ENCODE peak calls at places on chromosomes 11 and 22, in five cellular contexts. C, O, S, Z and L are unnamed samples.

GRCh38 chr11:2257023-2257700 is 13.2 kb downstream of the ASCL2 start:
- DNase-seq in S (no peak), Z (peak), C (peak), O (peak), L (no peak)

GRCh38 chr11:1778141-1778911 is 14.6 kb upstream of the CTSD start:
- DNase-seq in O (no peak), Z (no peak), C (no peak), S (no peak), L (no peak)

GRCh38 chr11:12862761-12863469 is 146.2 kb upstream of the RASSF10 start:
- DNase-seq in O (peak), C (no peak), Z (peak), S (no peak), L (peak)

GRCh38 chr22:19206287-19206686 is 27.8 kb upstream of the SLC25A1 start:
- DNase-seq in S (no peak), C (no peak), Z (no peak), O (peak), L (no peak)

GRCh38 chr22:23530106-23530505 is 50.0 kb downstream of the IGLL1 start:
- DNase-seq in O (peak), Z (no peak), C (no peak), S (no peak), L (no peak)

GRCh38 chr11:71465054-71465453 is 12.1 kb downstream of the NADSYN1 start:
- DNase-seq in S (no peak), C (no peak), O (peak), Z (no peak), L (no peak)

GRCh38 chr11:93330446-93330984 is at the start of gene DEUP1:
- DNase-seq in O (peak), S (peak), Z (peak), C (peak), L (no peak)

GRCh38 chr11:36460220-36460619 is 49.9 kb downstream of the TRAF6 start:
- DNase-seq in S (no peak), C (no peak), Z (no peak), O (no peak), L (no peak)

GRCh38 chr11:2943711-2944118 is 14.5 kb upstream of the PHLDA2 start:
- DNase-seq in S (no peak), O (peak), C (peak), Z (no peak), L (no peak)

GRCh38 chr11:95975343-95975742 is 51.4 kb upstream of the MTMR2 start:
- DNase-seq in C (no peak), O (no peak), Z (no peak), S (no peak), L (no peak)

GRCh38 chr11:914747-915493 is 4.3 kb upstream of the CHID1 start:
- DNase-seq in O (peak), S (peak), Z (peak), C (peak), L (no peak)

GRCh38 chr22:37525073-37525745 is 6.0 kb upstream of the CARD10 start:
- DNase-seq in O (no peak), Z (no peak), S (peak), C (no peak), L (peak)

GRCh38 chr11:72860592-72860991 is 46.4 kb downstream of the ATG16L2 start:
- DNase-seq in C (no peak), S (no peak), Z (no peak), O (no peak), L (peak)

GRCh38 chr11:64500176-64501013 is 90.6 kb upstream of the SLC22A12 start:
- DNase-seq in C (no peak), S (no peak), O (peak), Z (peak), L (no peak)

GRCh38 chr11:130122141-130122575 is 37.4 kb upstream of the ST14 start:
- DNase-seq in S (no peak), C (no peak), Z (no peak), O (no peak), L (no peak)

GRCh38 chr11:7936615-7937014 is 4.9 kb downstream of the OR10A3 start:
- DNase-seq in C (peak), Z (peak), O (no peak), S (peak), L (no peak)

GRCh38 chr11:64078294-64078693 is 42.6 kb downstream of the FLRT1 start:
- DNase-seq in S (no peak), Z (no peak), C (no peak), O (no peak), L (no peak)

GRCh38 chr22:39612811-39613548 is 42.4 kb downstream of the CACNA1I start:
- DNase-seq in S (no peak), C (no peak), Z (no peak), O (no peak), L (no peak)

GRCh38 chr11:96074551-96075309 is 150.8 kb upstream of the MTMR2 start:
- DNase-seq in Z (no peak), C (no peak), O (no peak), S (no peak), L (no peak)

GRCh38 chr11:117376517-117376916 is 48.9 kb downstream of the CEP164 start:
- DNase-seq in Z (no peak), O (no peak), S (peak), C (no peak), L (no peak)

GRCh38 chr11:27216268-27217149 is 146.5 kb downstream of the CCDC34 start:
- DNase-seq in O (peak), C (no peak), S (peak), Z (peak), L (peak)

GRCh38 chr11:59849129-59849528 is 3.8 kb upstream of the CBLIF start:
- DNase-seq in S (no peak), O (no peak), C (no peak), Z (no peak), L (no peak)

GRCh38 chr11:117181586-117182550 is 3.3 kb downstream of the SIDT2 start:
- DNase-seq in C (peak), S (no peak), Z (peak), O (peak), L (no peak)

GRCh38 chr11:120610101-120610500 is 98.6 kb downstream of the GRIK4 start:
- DNase-seq in S (no peak), Z (no peak), C (no peak), O (no peak), L (no peak)

GRCh38 chr22:44995282-44995597 is 14.6 kb downstream of the PHF21B start:
- DNase-seq in S (no peak), Z (no peak), C (no peak), O (no peak), L (no peak)

GRCh38 chr11:114416441-114416928 is 16.0 kb downstream of the RBM7 start:
- DNase-seq in O (no peak), S (no peak), Z (no peak), C (no peak), L (no peak)

GRCh38 chr11:16611395-16612233 is 126.8 kb upstream of the C11orf58 start:
- DNase-seq in S (no peak), Z (peak), O (no peak), C (no peak), L (no peak)

GRCh38 chr11:113273720-113274119 is 40.7 kb upstream of the TTC12 start:
- DNase-seq in O (no peak), C (no peak), Z (no peak), S (no peak), L (no peak)

GRCh38 chr22:45210577-45211431 is 29.9 kb downstream of the KIAA0930 start:
- DNase-seq in S (peak), O (peak), Z (no peak), C (no peak), L (no peak)

GRCh38 chr11:46050065-46050464 is 71.2 kb downstream of the PHF21A start:
- DNase-seq in O (peak), C (no peak), S (peak), Z (peak), L (peak)

GRCh38 chr11:86811637-86812321 is 11.4 kb downstream of the PRSS23 start:
- DNase-seq in S (no peak), Z (no peak), C (peak), O (no peak), L (peak)

DNA sequence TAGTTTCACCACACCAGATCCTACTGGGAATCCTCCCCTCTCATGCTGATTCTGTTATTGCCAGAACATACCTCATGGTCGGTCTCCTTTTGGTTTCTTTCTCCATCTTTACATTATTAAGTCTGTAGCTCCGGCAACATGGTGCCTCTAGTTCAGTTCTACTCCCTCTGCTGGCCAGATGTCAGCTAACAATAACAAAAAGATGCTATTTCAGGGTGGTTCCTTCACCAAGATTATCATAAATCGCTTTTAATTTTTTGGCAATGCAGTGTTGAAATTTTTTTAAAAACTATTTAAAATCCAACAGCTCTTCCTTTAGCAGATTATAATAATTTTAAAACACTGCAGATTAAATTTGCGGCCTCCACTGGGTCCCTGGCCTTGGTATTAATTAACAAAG is 492.8 kb upstream of the KIRREL3 start:
- DNase-seq in O (no peak), C (no peak), Z (peak), S (no peak), L (no peak)
- TF ChIP-seq CTCF in O (no peak), C (no peak), Z (peak), S (peak), L (peak)

GRCh38 chr22:36368359-36368983 is 19.3 kb downstream of the MYH9 start:
- DNase-seq in Z (no peak), C (no peak), S (no peak), O (no peak), L (peak)
- H3K4me3 ChIP-seq in Z (no peak), C (no peak), S (no peak), O (peak), L (peak)

GRCh38 chr11:9990221-9990973 is 303.6 kb downstream of the SBF2 start:
- DNase-seq in O (no peak), Z (no peak), S (no peak), C (no peak), L (peak)
- TF ChIP-seq CTCF in O (no peak), Z (no peak), S (peak), C (no peak), L (peak)

GRCh38 chr11:106765849-106766248 is 252.4 kb downstream of the GUCY1A2 start:
- DNase-seq in O (no peak), Z (no peak), S (no peak), C (no peak), L (no peak)
- H3K4me3 ChIP-seq in O (no peak), Z (no peak), S (no peak), C (no peak), L (no peak)

DNA sequence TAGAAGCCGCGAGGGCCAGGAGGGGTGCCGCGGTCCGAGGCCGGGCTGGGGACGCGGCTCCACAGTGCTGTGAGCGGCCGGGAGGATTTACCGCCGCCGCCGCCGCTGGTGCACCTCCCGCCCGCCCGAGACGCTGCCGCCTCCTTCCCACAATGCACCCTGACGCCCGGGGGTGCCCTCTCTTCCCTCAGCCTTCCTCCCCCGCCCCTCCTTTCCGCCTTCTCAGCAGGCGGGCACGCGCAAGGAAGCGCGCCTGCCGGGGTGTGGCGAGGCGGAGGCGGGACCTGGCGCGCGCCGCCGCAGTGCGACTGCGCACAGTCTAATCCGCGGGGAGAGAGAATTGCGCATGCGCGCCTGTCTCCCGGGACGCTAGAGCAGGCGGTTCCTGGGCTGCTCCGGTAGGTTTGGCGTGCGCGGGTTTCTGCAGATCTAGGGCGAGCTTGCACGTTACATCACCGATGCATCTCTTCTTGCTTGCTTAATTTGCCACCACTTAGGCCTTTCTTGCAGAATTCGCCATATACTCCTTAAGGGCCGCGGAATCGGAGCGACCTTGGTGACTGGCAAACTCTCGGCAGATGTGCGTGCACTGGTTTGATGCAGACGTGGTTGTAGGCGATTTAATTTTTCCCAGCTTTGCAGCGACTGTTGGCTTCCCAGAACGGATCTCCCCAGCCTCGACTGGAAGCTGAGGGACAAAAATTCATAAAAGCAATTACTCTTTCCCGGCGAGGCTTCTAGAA is at the start of the genes GVQW3 and THAP12:
- DNase-seq in Z (peak), O (peak), S (peak), C (peak), L (peak)
- TF ChIP-seq CTCF in Z (no peak), O (no peak), S (peak), C (no peak), L (no peak)

GRCh38 chr11:123945132-123945531 is 1.5 kb upstream of the OR6T1 start:
- DNase-seq in Z (no peak), C (no peak), O (no peak), S (no peak), L (no peak)

GRCh38 chr11:123943738-123944137 is at the start of gene OR6T1:
- DNase-seq in S (no peak), Z (no peak), O (no peak), C (no peak), L (no peak)

GRCh38 chr11:123942413-123942812 is 1.2 kb downstream of the OR6T1 start:
- DNase-seq in S (no peak), O (no peak), Z (no peak), C (no peak), L (no peak)

DNA sequence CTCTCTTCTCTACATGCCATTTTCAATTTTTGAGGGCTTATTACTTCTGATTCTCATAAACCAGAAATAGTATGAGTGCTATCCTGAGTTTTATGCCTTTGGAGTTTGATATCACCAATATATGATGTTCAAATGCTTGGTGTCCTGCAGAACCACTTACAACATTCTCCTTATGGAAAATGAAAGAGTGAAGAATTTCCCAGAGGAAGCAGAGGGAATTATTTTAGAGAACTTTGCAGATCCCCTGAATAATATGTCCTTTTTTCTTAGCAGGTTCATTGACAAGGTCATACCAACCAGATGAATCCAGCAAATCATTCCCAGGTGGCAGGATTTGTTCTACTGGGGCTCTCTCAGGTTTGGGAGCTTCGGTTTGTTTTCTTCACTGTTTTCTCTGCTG is at the start of gene OR4D5:
- DNase-seq in Z (no peak), O (no peak), S (no peak), C (no peak), L (no peak)
- H3K4me3 ChIP-seq in Z (no peak), O (no peak), S (no peak), C (no peak), L (no peak)

GRCh38 chr11:34175284-34176019 is 70.0 kb downstream of the NAT10 start:
- DNase-seq in O (peak), Z (no peak), C (no peak), S (no peak), L (no peak)

GRCh38 chr11:34173050-34173449 is 67.6 kb downstream of the NAT10 start:
- DNase-seq in O (peak), C (no peak), Z (no peak), S (no peak), L (no peak)

GRCh38 chr11:34178422-34178821 is 73.0 kb downstream of the NAT10 start:
- DNase-seq in S (peak), Z (no peak), C (no peak), O (peak), L (no peak)

GRCh38 chr11:34176980-34177319 is 71.5 kb downstream of the NAT10 start:
- DNase-seq in O (no peak), Z (no peak), C (no peak), S (no peak), L (no peak)

GRCh38 chr11:34174411-34175041 is 69.1 kb downstream of the NAT10 start:
- DNase-seq in O (peak), Z (peak), C (peak), S (peak), L (peak)
- TF ChIP-seq CTCF in O (peak), Z (peak), C (peak), S (peak), L (peak)

GRCh38 chr11:119357069-119357468 is 10.6 kb upstream of the MFRP start:
- DNase-seq in S (no peak), Z (no peak), C (no peak), O (no peak), L (no peak)
- H3K4me3 ChIP-seq in S (no peak), Z (peak), C (peak), O (peak), L (peak)

GRCh38 chr11:41306435-41306834 is 153.0 kb downstream of the LRRC4C start:
- DNase-seq in C (no peak), Z (no peak), S (no peak), O (no peak), L (no peak)
- TF ChIP-seq CTCF in C (no peak), Z (no peak), S (no peak), O (no peak), L (no peak)

DNA sequence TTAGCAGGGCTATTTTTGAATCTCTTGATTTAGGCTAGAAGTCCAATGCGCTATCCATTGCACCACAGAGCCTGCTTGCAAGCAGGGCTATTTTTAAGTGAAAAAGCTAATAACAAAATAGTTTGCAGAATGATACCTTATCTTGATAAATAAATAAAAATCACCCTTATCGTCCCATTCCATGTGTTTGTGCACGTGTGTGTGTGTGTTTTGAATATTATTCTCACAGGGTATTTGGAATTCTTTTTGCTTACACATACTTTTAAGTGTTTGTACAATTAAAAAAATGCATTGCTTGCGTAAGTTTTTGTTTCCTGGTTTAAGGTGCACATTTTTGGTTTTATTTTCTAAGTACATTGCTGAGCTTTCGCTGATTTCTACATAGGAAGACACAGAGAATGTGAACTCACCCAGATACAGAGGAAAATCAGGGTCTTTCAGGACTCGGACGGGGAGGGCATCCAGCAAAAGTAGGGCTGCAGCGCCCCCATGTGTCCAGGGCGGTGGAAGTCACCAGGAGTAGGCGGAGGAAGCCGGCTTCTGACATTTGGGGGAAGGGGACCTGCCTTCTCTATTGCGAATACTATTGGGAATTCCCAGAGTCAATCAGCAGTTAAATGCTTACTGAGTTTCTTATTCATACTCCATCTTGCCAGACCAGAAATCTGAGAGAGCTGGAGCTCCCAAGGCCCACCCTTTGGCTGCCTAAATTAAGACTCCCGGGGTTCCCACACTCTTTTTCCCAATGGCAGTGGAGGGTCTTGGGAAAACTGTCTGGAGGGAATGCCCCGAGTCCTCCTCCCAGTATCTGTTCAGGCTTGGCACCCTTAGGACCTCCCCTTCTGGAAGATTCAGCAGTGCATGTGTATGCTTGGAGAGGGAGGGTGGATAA is 27.2 kb downstream of the SLC1A2 start:
- DNase-seq in Z (peak), S (peak), C (peak), O (peak), L (peak)
- H3K4me3 ChIP-seq in Z (no peak), S (no peak), C (peak), O (no peak), L (no peak)